ENCODE peak calls at places on chromosomes 12 and 14, in ten cellular contexts. One of them, this sample, is unnamed.

GRCh38 chr12:9870311-9870866 is 1.2 kb upstream of the CLEC2B start:
- DNase-seq in epithelial cell of proximal tubule: no peak
- DNase-seq in LNCaP clone FGC: no peak
- DNase-seq in OCI-LY7: no peak
- DNase-seq in CD8-positive, alpha-beta memory T cell: peak; percentile 26
- DNase-seq in aorta: no peak
- DNase-seq in mesendoderm: no peak
- DNase-seq in IMR-90: no peak
- DNase-seq in fibroblast of pulmonary artery: peak; percentile 20
- DNase-seq in lower leg skin: no peak
- DNase-seq in this sample: no peak

GRCh38 chr12:67354966-67355365 is 85.8 kb downstream of the CAND1 start:
- DNase-seq in aorta: no peak
- DNase-seq in mesendoderm: peak; percentile 55
- DNase-seq in LNCaP clone FGC: no peak
- DNase-seq in lower leg skin: no peak
- DNase-seq in CD8-positive, alpha-beta memory T cell: no peak
- DNase-seq in fibroblast of pulmonary artery: peak; percentile 24
- DNase-seq in epithelial cell of proximal tubule: no peak
- DNase-seq in IMR-90: peak; percentile 8
- DNase-seq in OCI-LY7: no peak
- DNase-seq in this sample: no peak

GRCh38 chr14:105865266-105865903 is 339.0 kb downstream of the TMEM121 start:
- DNase-seq in aorta: peak; percentile 52
- DNase-seq in lower leg skin: peak; percentile 76
- DNase-seq in mesendoderm: no peak
- DNase-seq in IMR-90: no peak
- DNase-seq in LNCaP clone FGC: no peak
- DNase-seq in epithelial cell of proximal tubule: no peak
- DNase-seq in fibroblast of pulmonary artery: no peak
- DNase-seq in OCI-LY7: no peak
- DNase-seq in CD8-positive, alpha-beta memory T cell: no peak
- DNase-seq in this sample: no peak

GRCh38 chr12:43969882-43970281 is 134.0 kb downstream of the TMEM117 start:
- DNase-seq in mesendoderm: no peak
- DNase-seq in epithelial cell of proximal tubule: no peak
- DNase-seq in IMR-90: peak; percentile 80
- DNase-seq in OCI-LY7: no peak
- DNase-seq in fibroblast of pulmonary artery: peak; percentile 50
- DNase-seq in lower leg skin: no peak
- DNase-seq in aorta: no peak
- DNase-seq in LNCaP clone FGC: no peak
- DNase-seq in CD8-positive, alpha-beta memory T cell: no peak
- DNase-seq in this sample: peak; percentile 13

GRCh38 chr14:91350483-91350812 is 67.2 kb downstream of the CCDC88C start:
- DNase-seq in epithelial cell of proximal tubule: no peak
- DNase-seq in CD8-positive, alpha-beta memory T cell: no peak
- DNase-seq in fibroblast of pulmonary artery: no peak
- DNase-seq in lower leg skin: no peak
- DNase-seq in OCI-LY7: peak; percentile 11
- DNase-seq in aorta: no peak
- DNase-seq in mesendoderm: no peak
- DNase-seq in LNCaP clone FGC: no peak
- DNase-seq in IMR-90: no peak
- DNase-seq in this sample: no peak

GRCh38 chr12:92554316-92554905 is 148.4 kb upstream of the PLEKHG7 start:
- DNase-seq in epithelial cell of proximal tubule: no peak
- DNase-seq in mesendoderm: no peak
- DNase-seq in CD8-positive, alpha-beta memory T cell: no peak
- DNase-seq in OCI-LY7: no peak
- DNase-seq in lower leg skin: no peak
- DNase-seq in LNCaP clone FGC: no peak
- DNase-seq in aorta: no peak
- DNase-seq in fibroblast of pulmonary artery: no peak
- DNase-seq in IMR-90: no peak
- DNase-seq in this sample: no peak

GRCh38 chr14:96091149-96091693 is 52.1 kb downstream of the C14orf132 start:
- DNase-seq in lower leg skin: peak; percentile 80
- DNase-seq in LNCaP clone FGC: no peak
- DNase-seq in fibroblast of pulmonary artery: no peak
- DNase-seq in aorta: peak; percentile 73
- DNase-seq in IMR-90: no peak
- DNase-seq in CD8-positive, alpha-beta memory T cell: no peak
- DNase-seq in OCI-LY7: no peak
- DNase-seq in epithelial cell of proximal tubule: no peak
- DNase-seq in mesendoderm: no peak
- DNase-seq in this sample: no peak

GRCh38 chr12:132171293-132171967 is 27.2 kb downstream of the NOC4L start:
- DNase-seq in OCI-LY7: no peak
- DNase-seq in fibroblast of pulmonary artery: no peak
- DNase-seq in lower leg skin: no peak
- DNase-seq in LNCaP clone FGC: no peak
- DNase-seq in IMR-90: no peak
- DNase-seq in epithelial cell of proximal tubule: no peak
- DNase-seq in aorta: no peak
- DNase-seq in CD8-positive, alpha-beta memory T cell: no peak
- DNase-seq in mesendoderm: no peak
- DNase-seq in this sample: no peak

GRCh38 chr12:50050410-50051280 is 6.8 kb upstream of the ASIC1 start:
- DNase-seq in CD8-positive, alpha-beta memory T cell: no peak
- DNase-seq in mesendoderm: peak; percentile 89
- DNase-seq in aorta: peak; percentile 87
- DNase-seq in OCI-LY7: no peak
- DNase-seq in epithelial cell of proximal tubule: no peak
- DNase-seq in fibroblast of pulmonary artery: peak; percentile 90
- DNase-seq in IMR-90: peak; percentile 47
- DNase-seq in LNCaP clone FGC: no peak
- DNase-seq in lower leg skin: peak; percentile 93
- DNase-seq in this sample: no peak

DNA sequence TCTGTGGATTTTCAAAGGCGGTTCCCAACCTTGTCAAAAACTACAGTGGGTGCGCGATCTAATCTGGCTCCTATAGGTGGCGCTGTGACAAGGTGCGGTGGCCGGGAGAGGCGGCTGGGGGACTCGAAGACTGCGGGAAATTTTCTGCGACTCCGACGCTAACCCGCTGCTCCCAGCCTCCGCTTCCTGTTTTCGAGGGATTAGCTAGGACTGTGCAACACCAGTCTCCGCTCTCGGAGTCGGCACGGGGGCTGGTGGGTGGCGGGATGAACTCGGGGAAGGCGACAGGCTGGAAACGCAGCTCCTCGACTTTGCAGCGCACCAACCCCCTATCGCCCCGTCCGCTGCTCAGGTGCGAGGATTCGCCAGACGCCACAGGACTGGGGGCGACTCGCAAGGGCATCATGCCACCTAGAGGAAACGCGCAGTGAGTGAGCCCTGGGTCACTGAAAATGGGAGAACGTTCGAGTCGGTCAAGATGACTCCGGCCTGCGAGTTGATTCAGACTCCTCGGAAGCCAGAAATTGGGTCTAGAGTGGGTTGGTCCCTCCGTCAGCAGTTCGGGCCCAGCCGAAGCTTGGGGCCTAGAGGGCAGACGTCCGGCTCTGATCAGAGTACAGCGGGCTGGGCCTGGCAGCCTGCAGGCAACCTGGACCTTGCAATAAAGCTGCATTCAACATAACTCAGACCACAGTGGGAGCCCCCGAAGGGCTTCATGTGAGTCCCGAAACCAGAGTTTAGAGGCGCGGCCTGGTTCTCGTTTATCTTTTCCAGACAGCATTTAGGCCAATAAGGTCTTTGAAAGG is 5.5 kb upstream of the PAX9 start:
- DNase-seq in aorta: peak; percentile 76
- DNase-seq in OCI-LY7: peak; percentile 40
- DNase-seq in fibroblast of pulmonary artery: no peak
- DNase-seq in IMR-90: no peak
- DNase-seq in lower leg skin: no peak
- DNase-seq in CD8-positive, alpha-beta memory T cell: no peak
- DNase-seq in epithelial cell of proximal tubule: no peak
- DNase-seq in LNCaP clone FGC: no peak
- DNase-seq in mesendoderm: peak; percentile 87
- DNase-seq in this sample: no peak
- H3K4me3 ChIP-seq in aorta: no peak overlapping the region
- H3K4me3 ChIP-seq in OCI-LY7: no peak overlapping the region
- H3K4me3 ChIP-seq in fibroblast of pulmonary artery: no peak overlapping the region
- H3K4me3 ChIP-seq in IMR-90: no peak overlapping the region
- H3K4me3 ChIP-seq in lower leg skin: no peak overlapping the region
- H3K4me3 ChIP-seq in CD8-positive, alpha-beta memory T cell: no peak overlapping the region
- H3K4me3 ChIP-seq in epithelial cell of proximal tubule: no peak overlapping the region
- H3K4me3 ChIP-seq in LNCaP clone FGC: no peak overlapping the region
- H3K4me3 ChIP-seq in mesendoderm: no peak overlapping the region
- H3K4me3 ChIP-seq in this sample: no peak overlapping the region

GRCh38 chr12:96422192-96422591 is 22.0 kb upstream of the CDK17 start:
- DNase-seq in fibroblast of pulmonary artery: peak; percentile 67
- DNase-seq in lower leg skin: no peak
- DNase-seq in aorta: no peak
- DNase-seq in CD8-positive, alpha-beta memory T cell: no peak
- DNase-seq in mesendoderm: no peak
- DNase-seq in IMR-90: peak; percentile 85
- DNase-seq in epithelial cell of proximal tubule: no peak
- DNase-seq in OCI-LY7: no peak
- DNase-seq in LNCaP clone FGC: no peak
- DNase-seq in this sample: no peak

GRCh38 chr12:96427269-96427729 is 27.1 kb upstream of the CDK17 start:
- DNase-seq in epithelial cell of proximal tubule: peak; percentile 98
- DNase-seq in lower leg skin: peak; percentile 91
- DNase-seq in LNCaP clone FGC: no peak
- DNase-seq in aorta: peak; percentile 85
- DNase-seq in CD8-positive, alpha-beta memory T cell: no peak
- DNase-seq in IMR-90: peak; percentile 100
- DNase-seq in OCI-LY7: no peak
- DNase-seq in fibroblast of pulmonary artery: peak; percentile 100
- DNase-seq in mesendoderm: peak; percentile 86
- DNase-seq in this sample: peak; percentile 100

GRCh38 chr12:96424601-96425000 is 24.4 kb upstream of the CDK17 start:
- DNase-seq in mesendoderm: no peak
- DNase-seq in LNCaP clone FGC: no peak
- DNase-seq in OCI-LY7: no peak
- DNase-seq in epithelial cell of proximal tubule: no peak
- DNase-seq in CD8-positive, alpha-beta memory T cell: no peak
- DNase-seq in IMR-90: no peak
- DNase-seq in fibroblast of pulmonary artery: no peak
- DNase-seq in aorta: no peak
- DNase-seq in lower leg skin: no peak
- DNase-seq in this sample: no peak

GRCh38 chr12:96425321-96425720 is 25.1 kb upstream of the CDK17 start:
- DNase-seq in IMR-90: peak; percentile 97
- DNase-seq in CD8-positive, alpha-beta memory T cell: no peak
- DNase-seq in lower leg skin: no peak
- DNase-seq in epithelial cell of proximal tubule: no peak
- DNase-seq in aorta: no peak
- DNase-seq in fibroblast of pulmonary artery: peak; percentile 85
- DNase-seq in mesendoderm: no peak
- DNase-seq in OCI-LY7: no peak
- DNase-seq in LNCaP clone FGC: no peak
- DNase-seq in this sample: peak; percentile 95

DNA sequence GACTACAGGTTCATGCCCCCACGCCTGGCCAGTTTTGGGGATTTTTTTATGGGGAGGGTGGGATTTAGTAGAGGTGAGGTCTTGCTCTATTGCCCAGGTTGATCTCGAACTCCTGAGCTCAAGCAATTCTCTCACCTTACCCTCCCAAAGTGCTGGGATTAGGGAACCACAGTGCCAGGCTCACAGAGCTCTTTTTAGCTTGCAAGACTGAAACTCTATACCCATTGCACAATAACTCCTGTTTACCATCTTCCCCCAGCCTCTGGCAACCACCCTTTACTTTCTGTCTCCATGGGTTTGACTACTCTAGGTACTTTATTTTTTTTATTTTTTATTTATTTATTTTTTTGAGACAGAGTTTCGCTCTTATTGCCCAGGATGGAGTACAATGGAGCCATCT is 25.7 kb upstream of the CDK17 start:
- DNase-seq in epithelial cell of proximal tubule: no peak
- DNase-seq in mesendoderm: no peak
- DNase-seq in OCI-LY7: no peak
- DNase-seq in CD8-positive, alpha-beta memory T cell: no peak
- DNase-seq in IMR-90: peak; percentile 83
- DNase-seq in fibroblast of pulmonary artery: peak; percentile 79
- DNase-seq in aorta: no peak
- DNase-seq in lower leg skin: no peak
- DNase-seq in LNCaP clone FGC: no peak
- DNase-seq in this sample: peak; percentile 69
- H3K4me3 ChIP-seq in epithelial cell of proximal tubule: no peak overlapping the region
- H3K4me3 ChIP-seq in mesendoderm: no peak overlapping the region
- H3K4me3 ChIP-seq in OCI-LY7: no peak overlapping the region
- H3K4me3 ChIP-seq in CD8-positive, alpha-beta memory T cell: no peak overlapping the region
- H3K4me3 ChIP-seq in IMR-90: no peak overlapping the region
- H3K4me3 ChIP-seq in fibroblast of pulmonary artery: peak overlapping the region; percentile 11
- H3K4me3 ChIP-seq in aorta: no peak overlapping the region
- H3K4me3 ChIP-seq in lower leg skin: no peak overlapping the region
- H3K4me3 ChIP-seq in LNCaP clone FGC: no peak overlapping the region
- H3K4me3 ChIP-seq in this sample: no peak overlapping the region

DNA sequence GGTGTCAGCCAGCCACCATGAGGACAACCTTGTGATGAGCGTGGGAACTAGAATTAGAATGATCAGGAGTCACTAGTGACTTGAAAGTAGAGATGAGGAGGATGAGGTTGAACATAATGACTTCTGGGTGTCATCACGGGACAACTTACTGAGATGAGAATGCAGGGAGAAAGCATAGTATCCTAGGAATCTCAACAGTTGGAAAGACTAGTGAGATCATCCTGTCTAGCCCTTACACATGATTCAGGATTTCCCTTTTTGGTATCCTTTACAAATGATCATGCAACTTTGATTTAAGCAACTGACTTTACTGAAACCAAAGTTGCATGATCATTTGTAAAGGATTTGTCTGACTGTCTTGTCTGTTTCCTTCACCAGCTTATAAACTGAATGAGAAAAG is 51.8 kb upstream of the HIF1A start:
- DNase-seq in fibroblast of pulmonary artery: peak; percentile 34
- DNase-seq in LNCaP clone FGC: no peak
- DNase-seq in IMR-90: peak; percentile 76
- DNase-seq in lower leg skin: no peak
- DNase-seq in mesendoderm: no peak
- DNase-seq in aorta: no peak
- DNase-seq in epithelial cell of proximal tubule: no peak
- DNase-seq in OCI-LY7: peak; percentile 24
- DNase-seq in CD8-positive, alpha-beta memory T cell: no peak
- DNase-seq in this sample: no peak
- H3K4me3 ChIP-seq in fibroblast of pulmonary artery: no peak overlapping the region
- H3K4me3 ChIP-seq in LNCaP clone FGC: no peak overlapping the region
- H3K4me3 ChIP-seq in IMR-90: no peak overlapping the region
- H3K4me3 ChIP-seq in lower leg skin: no peak overlapping the region
- H3K4me3 ChIP-seq in mesendoderm: no peak overlapping the region
- H3K4me3 ChIP-seq in aorta: no peak overlapping the region
- H3K4me3 ChIP-seq in epithelial cell of proximal tubule: no peak overlapping the region
- H3K4me3 ChIP-seq in OCI-LY7: peak overlapping the region; percentile 51
- H3K4me3 ChIP-seq in CD8-positive, alpha-beta memory T cell: no peak overlapping the region
- H3K4me3 ChIP-seq in this sample: no peak overlapping the region

DNA sequence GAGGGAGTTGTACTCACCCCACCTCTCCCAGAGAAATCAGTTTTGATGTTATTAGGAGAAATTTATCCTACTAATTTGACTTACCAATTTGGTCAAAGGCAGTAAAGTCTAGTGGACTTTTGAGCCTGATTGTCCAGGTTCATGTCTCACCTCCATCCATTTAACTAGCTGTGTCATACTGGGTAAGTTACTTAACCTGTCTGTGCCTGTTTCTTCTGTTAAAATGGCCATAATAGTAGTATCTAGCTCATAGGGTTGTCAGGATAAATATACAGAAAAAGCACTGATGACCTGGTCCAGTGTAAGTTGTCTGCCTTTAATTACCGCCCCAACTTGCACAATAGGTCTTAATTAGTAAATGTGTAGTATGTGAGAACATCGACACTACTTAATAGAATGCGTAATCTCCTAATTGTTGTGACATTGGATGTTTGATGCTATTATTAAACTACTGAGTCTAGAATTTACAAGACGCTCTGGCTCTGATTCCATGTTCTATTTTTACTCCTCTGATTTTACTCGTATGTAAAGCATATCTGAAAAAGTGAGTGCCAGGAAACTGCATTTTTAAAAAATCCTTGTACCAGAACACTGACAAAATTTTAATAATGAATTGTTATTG is 1.5 kb downstream of the RAB21 start:
- DNase-seq in CD8-positive, alpha-beta memory T cell: no peak
- DNase-seq in lower leg skin: no peak
- DNase-seq in OCI-LY7: no peak
- DNase-seq in mesendoderm: no peak
- DNase-seq in epithelial cell of proximal tubule: no peak
- DNase-seq in LNCaP clone FGC: no peak
- DNase-seq in aorta: no peak
- DNase-seq in fibroblast of pulmonary artery: no peak
- DNase-seq in IMR-90: no peak
- DNase-seq in this sample: no peak
- H3K4me3 ChIP-seq in CD8-positive, alpha-beta memory T cell: peak overlapping the region; percentile 87
- H3K4me3 ChIP-seq in lower leg skin: peak overlapping the region; percentile 68
- H3K4me3 ChIP-seq in OCI-LY7: peak overlapping the region; percentile 96
- H3K4me3 ChIP-seq in mesendoderm: peak overlapping the region; percentile 75
- H3K4me3 ChIP-seq in epithelial cell of proximal tubule: peak overlapping the region; percentile 87
- H3K4me3 ChIP-seq in LNCaP clone FGC: peak overlapping the region; percentile 93
- H3K4me3 ChIP-seq in aorta: peak overlapping the region; percentile 93
- H3K4me3 ChIP-seq in fibroblast of pulmonary artery: peak overlapping the region; percentile 70
- H3K4me3 ChIP-seq in IMR-90: peak overlapping the region; percentile 84
- H3K4me3 ChIP-seq in this sample: peak overlapping the region; percentile 98